ENCODE peak calls at places on chromosomes 7 and 10, in ten cellular contexts. H, B, W, L, N, F, I, A, J and P are unnamed samples.

GRCh38 chr10:99328579-99329237 is 448 bp upstream of the CNNM1 start:
- DNase-seq in L (peak), F (no peak), W (no peak), B (no peak), N (no peak), I (peak), J (no peak), A (no peak), H (peak), P (no peak)

GRCh38 chr10:74816824-74817498 is 9.4 kb upstream of the KAT6B start:
- DNase-seq in N (no peak), B (no peak), W (no peak), H (peak), I (no peak), F (no peak), L (no peak), A (no peak), J (no peak), P (no peak)

GRCh38 chr7:13830604-13830915 is 158.9 kb downstream of the ETV1 start:
- DNase-seq in F (peak), N (no peak), H (no peak), B (no peak), L (no peak), J (no peak), I (peak), A (no peak), W (no peak), P (no peak)

GRCh38 chr10:30591249-30591670 is 38.3 kb downstream of the LYZL2 start:
- DNase-seq in J (no peak), B (no peak), F (peak), A (no peak), H (peak), I (peak), N (peak), L (peak), W (peak), P (peak)

GRCh38 chr7:23242935-23243334 is 3.6 kb upstream of the GPNMB start:
- DNase-seq in I (no peak), N (no peak), H (no peak), W (no peak), F (no peak), A (no peak), J (no peak), B (no peak), L (no peak), P (no peak)

GRCh38 chr7:27239780-27240731 is 2.5 kb upstream of the EVX1 start:
- DNase-seq in B (no peak), F (no peak), L (no peak), N (no peak), I (no peak), W (no peak), J (no peak), A (no peak), H (no peak), P (no peak)

GRCh38 chr7:7178081-7178480 is 4.3 kb upstream of the C1GALT1 start:
- DNase-seq in A (no peak), W (no peak), B (no peak), I (peak), F (no peak), J (no peak), N (no peak), H (no peak), L (no peak), P (no peak)

GRCh38 chr7:5525271-5526189 is 101.9 kb upstream of the TNRC18 start:
- DNase-seq in N (peak), F (peak), I (peak), A (no peak), H (peak), J (peak), B (peak), L (no peak), W (no peak), P (peak)

GRCh38 chr10:116722736-116723427 is 19.5 kb downstream of the HSPA12A start:
- DNase-seq in B (no peak), H (no peak), J (no peak), F (no peak), A (no peak), N (no peak), W (no peak), I (no peak), L (no peak), P (no peak)

GRCh38 chr10:68052463-68052862 is 22.6 kb downstream of the HERC4 start:
- DNase-seq in H (no peak), W (no peak), L (no peak), N (no peak), J (no peak), I (peak), B (no peak), A (no peak), F (peak), P (no peak)

GRCh38 chr10:28679941-28680752 is 2.8 kb downstream of the BAMBI start:
- DNase-seq in B (no peak), H (peak), J (no peak), F (no peak), W (no peak), L (no peak), I (peak), A (no peak), N (no peak), P (peak)

GRCh38 chr7:55274156-55274555 is 91.0 kb upstream of the LANCL2 start:
- DNase-seq in F (no peak), B (no peak), I (no peak), W (no peak), A (no peak), H (no peak), J (no peak), N (no peak), L (no peak), P (no peak)

GRCh38 chr7:55271661-55272060 is 93.5 kb upstream of the LANCL2 start:
- DNase-seq in J (no peak), A (no peak), W (no peak), F (no peak), L (no peak), B (no peak), I (no peak), H (no peak), N (no peak), P (no peak)

GRCh38 chr7:55273186-55273980 is 91.8 kb upstream of the LANCL2 start:
- DNase-seq in A (no peak), H (no peak), W (no peak), F (no peak), N (no peak), J (no peak), B (no peak), L (no peak), I (no peak), P (no peak)

GRCh38 chr7:55272328-55272727 is 92.8 kb upstream of the LANCL2 start:
- DNase-seq in A (no peak), W (no peak), H (no peak), B (no peak), F (no peak), I (no peak), J (no peak), L (no peak), N (no peak), P (no peak)

DNA sequence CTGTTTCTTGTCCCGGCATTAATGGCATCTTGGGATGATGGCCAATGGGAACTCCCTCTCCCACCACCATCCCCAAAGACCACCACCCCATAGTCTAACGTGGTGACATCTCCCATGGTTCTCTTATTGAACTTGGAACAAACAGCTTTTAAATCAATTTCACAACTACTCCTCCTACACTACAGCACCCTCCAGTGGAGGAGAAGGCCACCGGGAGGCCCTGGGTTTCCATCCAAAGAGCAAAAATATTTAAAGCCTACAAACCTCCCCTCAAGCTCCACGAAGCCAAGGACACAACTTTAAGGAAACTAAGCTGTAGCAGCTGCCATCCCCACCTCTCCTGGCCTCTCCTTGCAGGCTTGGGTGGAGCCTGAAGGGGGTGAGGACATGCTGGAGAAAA is 94.1 kb upstream of the LANCL2 start:
- DNase-seq in H (peak), W (no peak), F (no peak), L (no peak), A (no peak), B (no peak), I (peak), J (no peak), N (no peak), P (peak)
- TF ChIP-seq CTCF in H (peak), W (peak), F (peak), L (no peak), A (peak), B (no peak), I (peak), J (no peak), N (no peak), P (peak)

DNA sequence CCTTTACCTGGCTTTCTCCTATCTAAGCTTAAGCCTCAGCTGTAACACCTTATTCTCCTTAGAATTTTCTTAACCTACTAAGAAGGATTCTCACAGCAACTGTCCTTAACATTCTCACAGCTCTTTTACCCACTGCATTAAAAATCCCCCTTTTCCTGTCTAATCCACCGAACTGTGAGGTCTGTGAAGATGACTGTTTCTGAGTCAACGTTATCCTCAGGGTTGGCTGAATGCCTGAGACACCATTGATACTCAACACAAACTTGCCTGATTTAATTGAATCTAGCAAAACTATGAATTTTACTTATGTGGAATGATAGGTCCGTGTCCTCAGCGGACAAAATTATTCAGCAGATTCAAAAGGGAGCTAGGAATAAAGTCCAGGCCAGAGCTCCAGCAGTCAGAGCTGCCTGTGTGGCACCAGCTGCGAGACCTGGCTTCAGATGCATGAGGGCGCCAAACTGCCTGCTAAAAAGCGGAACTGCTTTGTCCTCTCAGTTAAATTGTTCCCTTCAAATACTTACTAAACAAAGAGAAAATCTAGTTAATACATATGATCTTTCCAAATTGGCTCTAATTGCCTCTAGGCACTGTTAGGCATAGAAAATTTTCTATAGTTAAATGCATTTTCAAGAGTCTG is 33.4 kb upstream of the VWDE start:
- DNase-seq in W (no peak), B (no peak), L (peak), H (peak), F (peak), N (no peak), J (no peak), I (no peak), A (no peak), P (peak)
- TF ChIP-seq CTCF in W (peak), B (no peak), L (no peak), H (peak), F (peak), N (no peak), J (peak), I (no peak), A (peak), P (no peak)

GRCh38 chr7:82167568-82168314 is 275.8 kb downstream of the CACNA2D1 start:
- DNase-seq in I (peak), N (no peak), J (no peak), L (no peak), H (peak), A (no peak), W (no peak), B (no peak), F (peak), P (no peak)

GRCh38 chr7:82166666-82167065 is 276.9 kb downstream of the CACNA2D1 start:
- DNase-seq in I (peak), J (no peak), H (no peak), F (peak), W (no peak), A (no peak), N (no peak), L (no peak), B (no peak), P (no peak)

GRCh38 chr7:82164410-82164809 is 279.2 kb downstream of the CACNA2D1 start:
- DNase-seq in L (no peak), N (no peak), A (no peak), B (no peak), H (no peak), F (no peak), J (no peak), W (no peak), I (no peak), P (no peak)

GRCh38 chr7:82163586-82163985 is 280.0 kb downstream of the CACNA2D1 start:
- DNase-seq in J (no peak), W (no peak), H (no peak), A (no peak), L (no peak), B (no peak), I (no peak), F (no peak), N (no peak), P (no peak)

DNA sequence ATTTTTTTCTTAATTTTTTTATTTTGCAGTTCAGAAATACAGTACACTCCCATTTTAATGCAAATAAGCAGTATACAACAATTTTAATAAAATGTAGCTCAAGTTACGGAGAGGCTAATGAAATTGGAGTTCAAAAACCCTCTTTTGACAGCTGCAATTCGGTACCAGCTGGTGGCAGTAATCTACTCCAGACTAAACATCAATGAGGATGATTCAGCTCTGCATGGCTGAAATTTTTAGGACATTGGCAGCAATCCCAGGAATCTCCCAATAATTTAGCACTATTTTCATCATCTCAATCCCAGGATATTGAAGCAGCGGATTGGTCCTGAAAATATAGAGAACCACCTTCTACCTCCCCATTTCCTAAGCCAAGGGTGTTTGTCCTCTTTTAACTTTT is 278.8 kb downstream of the CACNA2D1 start:
- DNase-seq in H (peak), I (peak), A (no peak), W (no peak), N (no peak), B (no peak), L (no peak), J (no peak), F (peak), P (no peak)
- TF ChIP-seq CTCF in H (peak), I (peak), A (peak), W (no peak), N (no peak), B (no peak), L (no peak), J (no peak), F (peak), P (no peak)

GRCh38 chr7:112205348-112206237 is 606 bp downstream of the DOCK4 start:
- DNase-seq in L (peak), J (no peak), F (peak), A (no peak), W (peak), B (peak), N (peak), I (peak), H (peak), P (peak)
- TF ChIP-seq CTCF in L (no peak), J (no peak), F (no peak), A (no peak), W (no peak), B (no peak), N (no peak), I (no peak), H (no peak), P (no peak)

GRCh38 chr7:82675396-82675795 is 231.8 kb upstream of the CACNA2D1 start:
- DNase-seq in J (no peak), F (peak), N (no peak), I (peak), B (no peak), L (no peak), A (no peak), W (no peak), H (no peak), P (no peak)

GRCh38 chr7:82678259-82678658 is 234.7 kb upstream of the CACNA2D1 start:
- DNase-seq in L (no peak), W (no peak), J (no peak), F (no peak), I (no peak), H (no peak), B (no peak), N (no peak), A (no peak), P (no peak)

GRCh38 chr7:82678716-82679115 is 235.1 kb upstream of the CACNA2D1 start:
- DNase-seq in A (no peak), H (no peak), F (no peak), B (no peak), I (no peak), J (no peak), L (no peak), N (no peak), W (no peak), P (no peak)

GRCh38 chr7:82677493-82677892 is 233.9 kb upstream of the CACNA2D1 start:
- DNase-seq in F (no peak), A (no peak), W (no peak), J (no peak), I (no peak), B (no peak), H (no peak), L (no peak), N (peak), P (no peak)

DNA sequence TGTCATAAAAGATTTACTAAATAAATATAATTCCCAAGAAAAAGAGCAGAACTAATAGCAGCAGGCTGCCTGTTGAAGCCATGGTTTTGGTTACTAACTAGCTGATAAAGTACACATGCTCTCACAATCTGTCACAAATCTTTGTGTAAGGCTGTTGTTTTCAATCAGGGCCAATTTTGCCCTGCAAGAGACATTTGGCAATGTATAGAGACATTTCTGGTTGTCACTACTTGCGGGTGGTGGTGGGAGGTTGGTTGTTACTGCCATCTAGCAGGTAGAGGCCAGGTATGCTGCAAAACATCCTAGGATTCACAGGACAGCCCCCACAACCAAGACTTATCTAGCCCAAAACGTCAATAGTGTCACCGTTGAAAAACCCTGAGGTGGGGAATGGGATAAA is 233.5 kb upstream of the CACNA2D1 start:
- DNase-seq in I (no peak), L (no peak), B (no peak), J (no peak), W (no peak), N (no peak), H (no peak), A (no peak), F (no peak), P (no peak)
- TF ChIP-seq CTCF in I (no peak), L (no peak), B (no peak), J (no peak), W (no peak), N (no peak), H (no peak), A (no peak), F (no peak), P (no peak)

DNA sequence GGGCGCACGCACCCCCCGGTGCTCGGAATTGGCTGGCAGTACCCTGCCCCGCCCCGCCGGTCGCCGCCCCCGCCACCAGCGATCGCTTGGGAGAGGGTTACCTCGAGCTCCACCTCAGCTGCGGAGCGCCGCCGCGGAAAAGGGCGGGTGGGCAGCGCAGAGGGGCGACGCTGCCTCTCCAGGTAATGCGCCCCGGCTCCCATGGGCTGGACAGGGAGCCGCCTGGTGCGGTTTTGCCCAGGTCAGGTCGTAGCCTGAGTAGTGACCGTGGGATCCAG is 1.3 kb downstream of the PFKFB3 start:
- DNase-seq in N (peak), H (no peak), F (no peak), W (no peak), J (no peak), I (no peak), L (peak), A (no peak), B (peak), P (peak)
- TF ChIP-seq CTCF in N (no peak), H (no peak), F (no peak), W (no peak), J (no peak), I (no peak), L (no peak), A (no peak), B (no peak), P (no peak)

GRCh38 chr10:93815304-93816091 is 57.8 kb downstream of the LGI1 start:
- DNase-seq in B (no peak), J (no peak), W (peak), N (no peak), H (no peak), I (peak), L (peak), A (no peak), F (no peak), P (no peak)
- TF ChIP-seq CTCF in B (no peak), J (no peak), W (no peak), N (no peak), H (no peak), I (no peak), L (no peak), A (no peak), F (no peak), P (no peak)